ENCODE peak calls at places on chromosomes 16 and 17, in six cellular contexts. H is GM10248; G is effector memory CD4-positive, alpha-beta T cell; Z is head of caudate nucleus; T is HFF-Myc; W is bronchial epithelial cell. P is an unnamed sample.

GRCh38 chr17:17025621-17026020 is 16.6 kb upstream of the MPRIP start:
- DNase-seq in H (no peak), G (no peak), Z (no peak), T (no peak), W (no peak), P (no peak)

GRCh38 chr17:78137392-78138203 is 7.0 kb downstream of the TMC8 start:
- DNase-seq in H (no peak), G (peak), Z (no peak), T (no peak), W (no peak), P (no peak)

GRCh38 chr16:16131204-16131603 is 92.1 kb downstream of the ABCC6 start:
- DNase-seq in H (no peak), G (no peak), Z (no peak), T (no peak), W (no peak), P (no peak)

GRCh38 chr17:82228842-82229685 is at the start of gene SLC16A3:
- DNase-seq in H (peak), G (peak), Z (no peak), T (no peak), W (peak), P (no peak)

GRCh38 chr17:39576187-39576586 is 31.5 kb downstream of the NEUROD2 start:
- DNase-seq in H (no peak), G (no peak), Z (peak), T (no peak), W (peak), P (peak)

GRCh38 chr17:37787055-37787720 is 42.3 kb upstream of the HNF1B start:
- DNase-seq in H (no peak), G (no peak), Z (no peak), T (no peak), W (no peak), P (peak)

GRCh38 chr16:71895679-71896385 is 501 bp downstream of the IST1 start:
- DNase-seq in H (peak), G (no peak), Z (no peak), T (no peak), W (peak), P (no peak)

GRCh38 chr17:9645858-9646555 is 690 bp downstream of the USP43 start:
- DNase-seq in H (peak), G (no peak), Z (peak), T (no peak), W (peak), P (peak)

GRCh38 chr17:78000351-78000750 is 41.8 kb downstream of the TNRC6C start:
- DNase-seq in H (no peak), G (no peak), Z (no peak), T (no peak), W (no peak), P (no peak)

GRCh38 chr16:79339863-79340262 is 260.7 kb downstream of the MAF start:
- DNase-seq in H (no peak), G (no peak), Z (no peak), T (no peak), W (no peak), P (no peak)

GRCh38 chr17:56593073-56593740 is at the start of gene NOG:
- DNase-seq in H (peak), G (no peak), Z (peak), T (no peak), W (no peak), P (peak)

GRCh38 chr17:72404872-72405271 is 284.1 kb downstream of the SOX9 start:
- DNase-seq in H (no peak), G (no peak), Z (peak), T (no peak), W (no peak), P (no peak)

P was measured in G401.